ENCODE peak calls at places on chromosome 13, in five cellular contexts. K, Z, B, Y and S are unnamed samples.

GRCh38 chr13:48412881-48413351 is at the start of gene LPAR6:
- DNase-seq in B (no peak), Y (peak), Z (no peak), K (no peak), S (peak)

GRCh38 chr13:102907886-102908515 is 62.2 kb downstream of the ERCC5 start:
- DNase-seq in B (no peak), Y (no peak), Z (no peak), K (no peak), S (peak)

GRCh38 chr13:21694831-21695230 is 24.0 kb downstream of the FGF9 start:
- DNase-seq in Z (no peak), Y (no peak), K (no peak), B (no peak), S (no peak)

GRCh38 chr13:65907656-65908441 is 1322.3 kb downstream of the PCDH9 start:
- DNase-seq in K (no peak), Y (no peak), Z (no peak), B (no peak), S (no peak)

GRCh38 chr13:37208052-37208451 is 102.6 kb upstream of the CSNK1A1L start:
- DNase-seq in K (no peak), Y (no peak), Z (no peak), B (no peak), S (no peak)

GRCh38 chr13:88617176-88617575 is 946.0 kb downstream of the SLITRK5 start:
- DNase-seq in K (no peak), Z (no peak), B (no peak), Y (no peak), S (no peak)

GRCh38 chr13:106567421-106568224 is at the start of gene ARGLU1:
- DNase-seq in K (peak), B (no peak), Y (peak), Z (peak), S (peak)

GRCh38 chr13:40662866-40663265 is 3.6 kb downstream of the FOXO1 start:
- DNase-seq in K (no peak), Y (no peak), Z (no peak), B (no peak), S (peak)

GRCh38 chr13:42484396-42484795 is 89.6 kb upstream of the TNFSF11 start:
- DNase-seq in B (no peak), Z (no peak), Y (no peak), K (no peak), S (peak)

GRCh38 chr13:88526186-88526852 is 855.1 kb downstream of the SLITRK5 start:
- DNase-seq in Z (no peak), Y (no peak), K (no peak), B (no peak), S (peak)

GRCh38 chr13:21106089-21106488 is 44.7 kb upstream of the LATS2 start:
- DNase-seq in B (peak), Y (no peak), K (no peak), Z (no peak), S (no peak)

GRCh38 chr13:31032574-31033095 is 100.2 kb downstream of the TEX26 start:
- DNase-seq in K (peak), Y (no peak), Z (no peak), B (no peak), S (no peak)

GRCh38 chr13:110233682-110234280 is 73.2 kb downstream of the COL4A1 start:
- DNase-seq in B (no peak), Z (no peak), Y (no peak), K (no peak), S (no peak)

GRCh38 chr13:109755551-109755950 is 30.8 kb downstream of the IRS2 start:
- DNase-seq in Y (no peak), Z (no peak), B (no peak), K (no peak), S (no peak)

GRCh38 chr13:27036236-27036981 is 135.2 kb downstream of the USP12 start:
- DNase-seq in B (no peak), K (peak), Z (no peak), Y (peak), S (no peak)

GRCh38 chr13:101140936-101141335 is 275.4 kb downstream of the NALCN start:
- DNase-seq in Z (no peak), K (no peak), Y (no peak), B (no peak), S (no peak)

GRCh38 chr13:30346789-30347167 is 39.4 kb upstream of the KATNAL1 start:
- DNase-seq in K (no peak), Z (no peak), Y (no peak), B (no peak), S (no peak)

GRCh38 chr13:23673867-23674605 is 103.8 kb downstream of the TNFRSF19 start:
- DNase-seq in Y (no peak), Z (no peak), B (no peak), K (no peak), S (no peak)

GRCh38 chr13:23673354-23673753 is 103.1 kb downstream of the TNFRSF19 start:
- DNase-seq in Z (no peak), K (no peak), B (peak), Y (no peak), S (peak)

GRCh38 chr13:23671902-23672301 is 101.7 kb downstream of the TNFRSF19 start:
- DNase-seq in K (no peak), Y (no peak), Z (no peak), B (peak), S (peak)

GRCh38 chr13:23672616-23673015 is 102.4 kb downstream of the TNFRSF19 start:
- DNase-seq in B (no peak), K (no peak), Y (no peak), Z (no peak), S (no peak)

GRCh38 chr13:23674795-23675640 is 104.8 kb downstream of the TNFRSF19 start:
- DNase-seq in Z (no peak), Y (peak), B (peak), K (no peak), S (peak)
- TF ChIP-seq CTCF in Z (no peak), Y (no peak), B (no peak), K (no peak), S (no peak)

DNA sequence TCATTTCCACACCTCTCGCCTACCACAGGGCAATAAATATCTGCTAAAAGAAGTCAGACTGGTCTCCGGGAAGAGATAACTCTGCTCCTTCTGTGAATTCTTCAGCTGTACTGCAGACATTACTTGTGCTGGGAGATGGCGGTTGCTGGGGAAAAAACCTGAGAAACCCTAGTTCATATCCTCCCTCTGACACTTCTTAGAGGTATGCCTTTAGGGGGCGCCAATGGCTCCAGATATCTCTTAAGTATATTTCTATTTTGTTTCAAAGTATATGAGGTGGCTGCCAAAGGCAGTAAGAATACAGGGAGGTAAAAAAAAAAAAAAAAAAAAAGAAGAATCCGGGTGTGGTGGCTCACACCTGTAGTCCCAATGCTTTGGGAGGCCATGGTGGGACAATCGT is 175.2 kb downstream of the PAN3 start:
- DNase-seq in B (no peak), Z (no peak), K (no peak), Y (no peak), S (no peak)
- TF ChIP-seq CTCF in B (peak), Z (no peak), K (no peak), Y (no peak), S (no peak)

GRCh38 chr13:49546559-49546958 is 38.8 kb downstream of the RCBTB1 start:
- DNase-seq in B (no peak), Z (no peak), Y (no peak), K (no peak), S (no peak)
- TF ChIP-seq CTCF in B (no peak), Z (no peak), Y (no peak), K (no peak), S (no peak)

GRCh38 chr13:24539500-24540165 is 27.1 kb upstream of the PARP4 start:
- DNase-seq in K (no peak), B (no peak), Y (no peak), Z (no peak), S (no peak)

GRCh38 chr13:24541127-24541475 is 28.5 kb upstream of the PARP4 start:
- DNase-seq in Y (no peak), B (no peak), K (no peak), Z (no peak), S (no peak)

GRCh38 chr13:24540236-24541126 is 27.9 kb upstream of the PARP4 start:
- DNase-seq in B (no peak), Y (peak), K (no peak), Z (no peak), S (no peak)
- TF ChIP-seq CTCF in B (peak), Y (peak), K (no peak), Z (no peak), S (peak)

GRCh38 chr13:94362411-94362909 is 117.0 kb downstream of the DCT start:
- DNase-seq in Y (peak), B (peak), K (no peak), Z (no peak), S (peak)
- TF ChIP-seq CTCF in Y (peak), B (peak), K (no peak), Z (peak), S (peak)

DNA sequence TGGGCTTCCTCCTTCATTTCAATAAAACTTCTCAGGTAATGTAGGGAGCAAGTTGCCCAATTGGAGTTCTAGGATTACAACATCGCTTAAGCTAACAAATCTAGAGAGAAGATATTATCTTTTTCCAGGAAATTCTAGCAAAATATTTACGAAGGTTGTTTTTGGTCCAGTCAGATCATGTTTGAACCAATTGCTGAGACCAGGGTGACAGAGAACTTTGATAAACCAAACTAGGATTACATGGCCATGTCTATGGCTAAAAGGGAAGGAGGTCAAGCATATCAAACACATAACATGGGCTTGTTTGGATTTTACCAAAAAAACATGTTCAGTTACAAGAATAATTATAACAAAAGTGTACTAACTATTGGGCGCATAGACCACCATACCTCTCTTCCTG is 442.4 kb upstream of the SGCG start:
- DNase-seq in Z (no peak), K (no peak), Y (no peak), B (no peak), S (no peak)
- TF ChIP-seq CTCF in Z (no peak), K (no peak), Y (no peak), B (no peak), S (no peak)

DNA sequence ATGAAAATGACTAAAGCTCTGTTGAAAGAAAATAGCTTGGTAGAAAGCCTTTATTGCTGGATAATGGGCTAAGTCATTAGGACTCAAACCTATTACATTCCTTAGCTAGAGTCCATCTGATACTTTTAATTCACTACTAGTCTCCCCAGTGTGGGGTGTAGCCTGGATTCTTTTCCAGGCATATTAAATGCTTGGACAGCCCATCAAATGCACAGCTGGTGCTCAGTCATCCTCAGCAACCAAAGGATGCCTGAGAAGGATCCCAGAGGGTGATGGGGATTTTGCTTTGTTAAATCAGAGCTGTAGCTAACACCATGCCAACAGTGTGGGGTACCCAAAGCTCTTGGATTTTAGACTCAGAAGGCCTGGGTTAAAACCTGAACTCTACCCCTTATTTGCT is 153.5 kb downstream of the DLEU7 start:
- DNase-seq in Z (no peak), B (no peak), Y (no peak), K (no peak), S (no peak)
- TF ChIP-seq CTCF in Z (no peak), B (no peak), Y (no peak), K (no peak), S (no peak)

DNA sequence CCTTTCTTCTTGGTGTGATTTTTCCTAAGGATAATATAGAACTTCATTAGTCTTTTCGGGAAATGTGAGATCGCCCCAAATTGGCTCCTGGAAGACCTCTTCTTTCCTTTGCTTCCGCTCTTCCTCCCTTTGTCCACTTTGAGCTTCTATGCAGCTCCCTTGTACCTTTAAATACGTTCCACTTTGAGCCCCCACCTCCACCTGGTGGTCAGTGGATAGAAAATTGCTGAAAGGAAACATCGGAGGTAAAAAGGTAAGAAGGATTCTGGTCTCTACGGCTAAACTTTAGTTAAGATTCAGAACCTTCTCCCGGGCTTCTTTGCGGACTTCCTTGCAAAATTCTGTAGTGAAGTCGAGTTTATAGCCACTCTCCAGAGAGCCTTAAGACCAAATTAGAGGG is 55.0 kb upstream of the TM9SF2 start:
- DNase-seq in B (no peak), Y (no peak), Z (no peak), K (no peak), S (peak)
- TF ChIP-seq CTCF in B (no peak), Y (no peak), Z (no peak), K (no peak), S (no peak)

GRCh38 chr13:108121406-108121805 is 93.9 kb downstream of the LIG4 start:
- DNase-seq in B (no peak), Y (no peak), Z (no peak), K (no peak), S (no peak)
- TF ChIP-seq CTCF in B (no peak), Y (no peak), Z (no peak), K (no peak), S (no peak)